ENCODE peak calls at places on chromosomes 4 and X, in nine cellular contexts. J is fibroblast of lung, N is MV-4-11, X is EL, L is HEK293T, I is fibroblast of mammary gland, Q is HCT116, T is posterior cingulate gyrus, K is T-cell. U is an unnamed sample.

GRCh38 chr4:185036019-185036418 is 17.7 kb downstream of the HELT start:
- DNase-seq in J (no peak), L (no peak), T (no peak), I (no peak), Q (no peak), N (no peak), X (no peak), K (no peak), U (no peak)

GRCh38 chrX:83934220-83934619 is 73.3 kb downstream of the CYLC1 start:
- DNase-seq in Q (no peak), N (no peak), X (no peak), J (no peak), K (no peak), L (no peak), T (no peak), I (no peak), U (no peak)

GRCh38 chr4:124867551-124867950 is 155.0 kb upstream of the ANKRD50 start:
- DNase-seq in J (peak; percentile 25), Q (no peak), T (no peak), L (no peak), N (no peak), I (no peak), X (no peak), K (no peak), U (no peak)

GRCh38 chr4:72902354-72902753 is 167.2 kb downstream of the COX18 start:
- DNase-seq in T (no peak), J (no peak), I (no peak), Q (no peak), X (peak; percentile 2), K (no peak), L (no peak), N (no peak), U (no peak)

GRCh38 chrX:46791927-46792825 is 33.3 kb upstream of the SLC9A7 start:
- DNase-seq in J (peak; percentile 97), Q (peak; percentile 63), X (peak; percentile 86), K (no peak), L (no peak), T (no peak), I (peak; percentile 94), N (peak; percentile 86), U (no peak)

GRCh38 chr4:2745981-2746806 is 9.9 kb downstream of the TNIP2 start:
- DNase-seq in X (peak; percentile 85), I (peak; percentile 45), N (peak; percentile 93), L (no peak), K (peak; percentile 73), Q (no peak), T (peak; percentile 80), J (peak; percentile 65), U (no peak)

GRCh38 chrX:427812-428725 is 41.4 kb upstream of the PPP2R3B start:
- DNase-seq in J (no peak), X (peak; percentile 70), N (no peak), L (peak; percentile 48), Q (no peak), T (peak; percentile 74), I (no peak), K (no peak), U (no peak)

GRCh38 chr4:184168406-184169019 is 49.2 kb downstream of the ENPP6 start:
- DNase-seq in L (peak; percentile 70), Q (peak; percentile 22), I (peak; percentile 47), X (peak; percentile 64), K (peak; percentile 21), N (peak; percentile 49), T (peak; percentile 98), J (peak; percentile 32), U (peak; percentile 69)

GRCh38 chr4:138681000-138681604 is 334.5 kb upstream of the NOCT start:
- DNase-seq in K (peak; percentile 50), L (peak; percentile 62), N (peak; percentile 49), J (peak; percentile 54), T (peak; percentile 97), X (peak; percentile 72), Q (peak; percentile 57), I (peak; percentile 76), U (peak; percentile 46)

GRCh38 chr4:79574741-79575451 is 166.9 kb upstream of the GK2 start:
- DNase-seq in J (no peak), K (no peak), Q (no peak), T (no peak), X (no peak), I (no peak), N (no peak), L (no peak), U (no peak)

GRCh38 chrX:107480272-107480671 is 30.8 kb downstream of the FRMPD3 start:
- DNase-seq in J (peak; percentile 11), Q (no peak), N (no peak), T (no peak), K (no peak), L (no peak), I (no peak), X (no peak), U (no peak)

GRCh38 chrX:123408856-123409737 is 225.0 kb downstream of the GRIA3 start:
- DNase-seq in J (peak; percentile 90), K (no peak), L (no peak), Q (no peak), X (peak; percentile 50), N (no peak), I (no peak), T (no peak), U (no peak)

GRCh38 chr4:61445374-61446063 is 245.4 kb downstream of the ADGRL3 start:
- DNase-seq in K (no peak), J (no peak), X (no peak), T (no peak), N (no peak), Q (no peak), L (peak; percentile 10), I (no peak), U (no peak)

GRCh38 chr4:184386271-184386781 is 88.0 kb downstream of the IRF2 start:
- DNase-seq in I (no peak), T (no peak), Q (no peak), N (peak; percentile 10), L (no peak), K (no peak), X (no peak), J (no peak), U (no peak)

GRCh38 chr4:55359397-55359916 is 13.4 kb downstream of the SRD5A3 start:
- DNase-seq in T (no peak), N (no peak), K (no peak), L (no peak), I (peak; percentile 53), X (no peak), Q (no peak), J (peak; percentile 45), U (no peak)

GRCh38 chrX:151397741-151398070 is 700 bp downstream of the VMA21 start:
- DNase-seq in L (peak; percentile 9), Q (no peak), J (peak; percentile 7), X (peak; percentile 5), N (peak; percentile 26), T (no peak), K (no peak), I (peak; percentile 7), U (no peak)

GRCh38 chr4:123463869-123464268 is 67.3 kb downstream of the SPRY1 start:
- DNase-seq in N (no peak), J (no peak), Q (no peak), X (no peak), T (no peak), L (no peak), I (no peak), K (no peak), U (no peak)

GRCh38 chr4:141654098-141654497 is 17.7 kb downstream of the IL15 start:
- DNase-seq in N (no peak), J (peak; percentile 86), T (peak; percentile 78), I (peak; percentile 28), X (peak; percentile 40), Q (no peak), L (peak; percentile 36), K (no peak), U (no peak)

GRCh38 chr4:20393486-20394100 is 141.9 kb downstream of the SLIT2 start:
- DNase-seq in K (no peak), T (peak; percentile 61), J (peak; percentile 29), N (no peak), Q (no peak), X (no peak), L (no peak), I (peak; percentile 48), U (no peak)

GRCh38 chr4:147940144-147940543 is 208.3 kb downstream of the ARHGAP10 start:
- DNase-seq in J (peak; percentile 22), Q (no peak), T (no peak), K (no peak), I (no peak), X (no peak), N (no peak), L (no peak), U (no peak)

GRCh38 chrX:139640259-139640658 is 67.7 kb downstream of the MCF2 start:
- DNase-seq in L (no peak), X (no peak), T (no peak), K (no peak), J (no peak), N (no peak), I (no peak), Q (no peak), U (no peak)

GRCh38 chr4:165684177-165684870 is 188.7 kb upstream of the TLL1 start:
- DNase-seq in J (peak; percentile 89), X (peak; percentile 66), T (no peak), K (no peak), I (peak; percentile 92), Q (no peak), N (no peak), L (no peak), U (no peak)

GRCh38 chrX:39755152-39756032 is 342.4 kb downstream of the BCOR start:
- DNase-seq in T (peak; percentile 92), X (peak; percentile 94), I (peak; percentile 95), L (peak; percentile 78), N (peak; percentile 80), J (peak; percentile 96), K (no peak), Q (peak; percentile 85), U (peak; percentile 4)

GRCh38 chr4:27429260-27429970 is 568.8 kb downstream of the STIM2 start:
- DNase-seq in T (no peak), Q (no peak), J (peak; percentile 52), L (no peak), N (no peak), K (no peak), X (peak; percentile 47), I (peak; percentile 62), U (no peak)

GRCh38 chrX:15269618-15270521 is at the start of gene ASB9:
- DNase-seq in N (no peak), I (peak; percentile 79), J (peak; percentile 19), L (no peak), Q (peak; percentile 39), K (no peak), X (peak; percentile 81), T (no peak), U (no peak)

GRCh38 chr4:154566639-154567204 is 3.9 kb downstream of the FGB start:
- DNase-seq in Q (no peak), L (no peak), N (no peak), X (no peak), T (no peak), K (no peak), I (no peak), J (peak; percentile 60), U (no peak)